ENCODE peak calls at places on chromosomes 16 and 17, in ten cellular contexts. T is CD8-positive, alpha-beta T cell; B is naive B cell; M is T-cell; N is GM12878; K is left cardiac atrium; P is A549; O is natural killer cell; G is pancreas; V is mucosa of descending colon. C is an unnamed sample.

GRCh38 chr16:3017806-3018506 is at the start of gene CLDN6:
- ATAC-seq in T (no peak), B (no peak), M (no peak), N (no peak), K (no peak), P (no peak), O (no peak), G (no peak), V (no peak), C (no peak)

GRCh38 chr17:65290616-65291015 is 153.4 kb downstream of the RGS9 start:
- ATAC-seq in T (no peak), B (no peak), M (no peak), N (no peak), K (peak; percentile 48), P (no peak), O (no peak), G (peak; percentile 67), V (peak; percentile 83), C (no peak)

GRCh38 chr17:49266233-49266632 is 35.6 kb upstream of the PHOSPHO1 start:
- ATAC-seq in T (no peak), B (no peak), M (no peak), N (no peak), K (no peak), P (no peak), O (no peak), G (no peak), V (no peak), C (no peak)

GRCh38 chr16:48118841-48119240 is 37.0 kb downstream of the ABCC12 start:
- ATAC-seq in T (no peak), B (no peak), M (no peak), N (no peak), K (no peak), P (no peak), O (no peak), G (no peak), V (no peak), C (no peak)

GRCh38 chr17:68314916-68315535 is 23.7 kb downstream of the ARSG start:
- ATAC-seq in T (peak; percentile 33), B (peak; percentile 43), M (peak; percentile 77), N (no peak), K (peak; percentile 7), P (no peak), O (no peak), G (no peak), V (peak; percentile 57), C (no peak)

GRCh38 chr16:71542377-71542776 is 16.2 kb downstream of the CHST4 start:
- ATAC-seq in T (peak; percentile 71), B (peak; percentile 81), M (peak; percentile 76), N (peak; percentile 93), K (peak; percentile 41), P (peak; percentile 94), O (peak; percentile 60), G (peak; percentile 53), V (peak; percentile 73), C (peak; percentile 79)

GRCh38 chr17:60315650-60316049 is 76.3 kb downstream of the USP32 start:
- ATAC-seq in T (no peak), B (no peak), M (no peak), N (no peak), K (no peak), P (peak; percentile 45), O (no peak), G (no peak), V (peak; percentile 23), C (no peak)

GRCh38 chr16:20307791-20308190 is 19.5 kb downstream of the GP2 start:
- ATAC-seq in T (no peak), B (no peak), M (no peak), N (no peak), K (no peak), P (no peak), O (no peak), G (peak; percentile 1), V (no peak), C (no peak)

GRCh38 chr17:75876190-75876937 is 2.0 kb downstream of the TRIM47 start:
- ATAC-seq in T (peak; percentile 81), B (peak; percentile 66), M (peak; percentile 78), N (peak; percentile 69), K (peak; percentile 0), P (peak; percentile 62), O (peak; percentile 21), G (peak; percentile 6), V (peak; percentile 69), C (peak; percentile 13)

GRCh38 chr17:31825961-31826691 is 32.9 kb downstream of the COPRS start:
- ATAC-seq in T (no peak), B (no peak), M (no peak), N (peak; percentile 27), K (peak; percentile 55), P (no peak), O (no peak), G (no peak), V (peak; percentile 61), C (no peak)

GRCh38 chr17:43917348-43918025 is 10.2 kb upstream of the MPP2 start:
- ATAC-seq in T (peak; percentile 79), B (peak; percentile 87), M (peak; percentile 86), N (peak; percentile 88), K (peak; percentile 66), P (peak; percentile 89), O (peak; percentile 69), G (peak; percentile 72), V (peak; percentile 87), C (no peak)

GRCh38 chr17:81228420-81228819 is 5.7 kb upstream of the CEP131 start:
- ATAC-seq in T (no peak), B (peak; percentile 81), M (no peak), N (peak; percentile 95), K (no peak), P (no peak), O (no peak), G (no peak), V (peak; percentile 42), C (no peak)

GRCh38 chr17:5431929-5432556 is 6.9 kb downstream of the C1QBP start:
- ATAC-seq in T (no peak), B (no peak), M (no peak), N (no peak), K (no peak), P (peak; percentile 17), O (no peak), G (no peak), V (no peak), C (no peak)

GRCh38 chr16:14309001-14309886 is 238.1 kb downstream of the MRTFB start:
- ATAC-seq in T (peak; percentile 69), B (peak; percentile 63), M (peak; percentile 83), N (peak; percentile 55), K (no peak), P (peak; percentile 10), O (peak; percentile 15), G (peak; percentile 86), V (peak; percentile 18), C (no peak)

GRCh38 chr17:77840576-77841160 is 117.8 kb upstream of the TNRC6C start:
- ATAC-seq in T (no peak), B (no peak), M (no peak), N (no peak), K (no peak), P (no peak), O (no peak), G (no peak), V (no peak), C (no peak)

GRCh38 chr16:27174007-27174406 is 29.3 kb upstream of the KDM8 start:
- ATAC-seq in T (peak; percentile 35), B (peak; percentile 96), M (peak; percentile 70), N (peak; percentile 38), K (no peak), P (no peak), O (peak; percentile 48), G (no peak), V (peak; percentile 75), C (no peak)

GRCh38 chr17:19713901-19714361 is 2.5 kb downstream of the SLC47A2 start:
- ATAC-seq in T (no peak), B (no peak), M (no peak), N (no peak), K (no peak), P (no peak), O (no peak), G (no peak), V (no peak), C (no peak)

GRCh38 chr17:11545002-11545401 is 53.3 kb upstream of the DNAH9 start:
- ATAC-seq in T (no peak), B (no peak), M (no peak), N (no peak), K (no peak), P (no peak), O (no peak), G (no peak), V (no peak), C (no peak)

GRCh38 chr16:86211265-86211664 is 299.1 kb upstream of the FOXF1 start:
- ATAC-seq in T (no peak), B (no peak), M (no peak), N (no peak), K (no peak), P (no peak), O (no peak), G (no peak), V (no peak), C (no peak)

GRCh38 chr17:42025191-42025579 is 5.3 kb downstream of the NKIRAS2 start:
- ATAC-seq in T (no peak), B (peak; percentile 17), M (no peak), N (no peak), K (no peak), P (peak; percentile 12), O (no peak), G (no peak), V (no peak), C (no peak)

GRCh38 chr16:68470461-68471150 is 22.3 kb upstream of the SMPD3 start:
- ATAC-seq in T (peak; percentile 59), B (peak; percentile 96), M (peak; percentile 52), N (peak; percentile 98), K (peak; percentile 80), P (peak; percentile 42), O (peak; percentile 67), G (peak; percentile 55), V (peak; percentile 74), C (no peak)

GRCh38 chr17:7997186-7997585 is 5.2 kb upstream of the GUCY2D start:
- ATAC-seq in T (peak; percentile 59), B (peak; percentile 66), M (peak; percentile 42), N (peak; percentile 73), K (peak; percentile 79), P (peak; percentile 94), O (no peak), G (peak; percentile 93), V (peak; percentile 85), C (peak; percentile 71)

GRCh38 chr16:14560523-14560922 is 69.5 kb downstream of the PARN start:
- ATAC-seq in T (no peak), B (no peak), M (no peak), N (no peak), K (peak; percentile 65), P (no peak), O (no peak), G (peak; percentile 21), V (no peak), C (no peak)

GRCh38 chr17:50660887-50661345 is 26.2 kb downstream of the ABCC3 start:
- ATAC-seq in T (no peak), B (no peak), M (no peak), N (no peak), K (peak; percentile 2), P (peak; percentile 19), O (no peak), G (no peak), V (peak; percentile 21), C (peak; percentile 4)

GRCh38 chr16:68756250-68757051 is 19.4 kb downstream of the CDH1 start:
- ATAC-seq in T (peak; percentile 50), B (peak; percentile 40), M (peak; percentile 47), N (peak; percentile 72), K (peak; percentile 42), P (no peak), O (no peak), G (peak; percentile 87), V (peak; percentile 85), C (no peak)

GRCh38 chr17:11608396-11608795 is 10.1 kb downstream of the DNAH9 start:
- ATAC-seq in T (no peak), B (no peak), M (no peak), N (no peak), K (peak; percentile 95), P (peak; percentile 84), O (no peak), G (peak; percentile 88), V (peak; percentile 95), C (no peak)

GRCh38 chr17:47983492-47984223 is 12.7 kb downstream of the CDK5RAP3 start:
- ATAC-seq in T (no peak), B (no peak), M (no peak), N (no peak), K (peak; percentile 86), P (no peak), O (no peak), G (no peak), V (no peak), C (no peak)

GRCh38 chr16:58201163-58201562 is 3.3 kb upstream of the CSNK2A2 start:
- ATAC-seq in T (no peak), B (no peak), M (no peak), N (no peak), K (no peak), P (no peak), O (no peak), G (no peak), V (no peak), C (no peak)

C was measured in SK-N-SH treated with all-trans-retinoic acid at 6 μM for 48 hours.